ENCODE peak calls at places on chromosomes 6 and 20, in six cellular contexts. F, J, N, Z, R and P are unnamed samples.

GRCh38 chr6:90233994-90234393 is 62.6 kb downstream of the BACH2 start:
- DNase-seq in F (no peak), J (peak), N (peak), Z (peak), R (no peak), P (peak)

GRCh38 chr6:36755435-36756348 is 58.1 kb downstream of the RAB44 start:
- DNase-seq in F (no peak), J (peak), N (peak), Z (peak), R (no peak), P (peak)

GRCh38 chr6:81895511-81896185 is 143.2 kb upstream of the TENT5A start:
- DNase-seq in F (no peak), J (no peak), N (no peak), Z (no peak), R (peak), P (no peak)

GRCh38 chr20:34546751-34547181 is 11.8 kb upstream of the MAP1LC3A start:
- DNase-seq in F (peak), J (no peak), N (no peak), Z (no peak), R (no peak), P (no peak)

GRCh38 chr6:7107578-7108195 is at the start of gene RREB1:
- DNase-seq in F (peak), J (peak), N (peak), Z (peak), R (peak), P (peak)

GRCh38 chr6:30568245-30568644 is 3.0 kb upstream of the ABCF1 start:
- DNase-seq in F (peak), J (peak), N (peak), Z (no peak), R (no peak), P (peak)

GRCh38 chr6:147299035-147299434 is 94.8 kb downstream of the STXBP5 start:
- DNase-seq in F (no peak), J (no peak), N (no peak), Z (no peak), R (no peak), P (no peak)

GRCh38 chr20:13665709-13666108 is 27.0 kb upstream of the TASP1 start:
- DNase-seq in F (no peak), J (no peak), N (no peak), Z (no peak), R (no peak), P (no peak)

GRCh38 chr6:38649744-38650143 is 10.0 kb upstream of the BTBD9 start:
- DNase-seq in F (no peak), J (no peak), N (no peak), Z (no peak), R (no peak), P (no peak)

GRCh38 chr20:12012241-12013222 is 94.8 kb downstream of the BTBD3 start:
- DNase-seq in F (peak), J (peak), N (peak), Z (no peak), R (peak), P (peak)

GRCh38 chr6:7846971-7847818 is 63.4 kb downstream of the TXNDC5 start:
- DNase-seq in F (no peak), J (no peak), N (no peak), Z (no peak), R (peak), P (no peak)

GRCh38 chr6:124487778-124488431 is 474.3 kb upstream of the RNF217 start:
- DNase-seq in F (peak), J (no peak), N (no peak), Z (no peak), R (no peak), P (no peak)

GRCh38 chr20:17835240-17835940 is 133.2 kb downstream of the SNX5 start:
- DNase-seq in F (no peak), J (no peak), N (no peak), Z (no peak), R (peak), P (no peak)

GRCh38 chr6:54191460-54191859 is 80.2 kb downstream of the MLIP start:
- DNase-seq in F (no peak), J (no peak), N (no peak), Z (no peak), R (no peak), P (no peak)

GRCh38 chr6:116450769-116451740 is 10.1 kb upstream of the CALHM6 start:
- DNase-seq in F (no peak), J (no peak), N (peak), Z (no peak), R (no peak), P (peak)

GRCh38 chr20:62485062-62485700 is 9.4 kb upstream of the GATA5 start:
- DNase-seq in F (no peak), J (no peak), N (no peak), Z (no peak), R (peak), P (no peak)

GRCh38 chr6:87501809-87502572 is 29.2 kb downstream of the SLC35A1 start:
- DNase-seq in F (peak), J (no peak), N (no peak), Z (no peak), R (no peak), P (no peak)

GRCh38 chr6:3825851-3826581 is 23.2 kb upstream of the FAM50B start:
- DNase-seq in F (no peak), J (no peak), N (no peak), Z (no peak), R (peak), P (no peak)

GRCh38 chr20:50558483-50558925 is 48.3 kb downstream of the PTPN1 start:
- DNase-seq in F (no peak), J (no peak), N (no peak), Z (no peak), R (peak), P (no peak)

GRCh38 chr6:136012198-136012884 is 160.8 kb downstream of the PDE7B start:
- DNase-seq in F (no peak), J (no peak), N (no peak), Z (no peak), R (peak), P (no peak)

GRCh38 chr6:11637266-11637665 is 99.7 kb downstream of the TMEM170B start:
- DNase-seq in F (no peak), J (no peak), N (no peak), Z (no peak), R (no peak), P (no peak)

GRCh38 chr6:73739097-73739496 is 43.1 kb downstream of the CD109 start:
- DNase-seq in F (peak), J (no peak), N (no peak), Z (no peak), R (peak), P (no peak)

GRCh38 chr20:10649817-10650200 is 24.0 kb downstream of the JAG1 start:
- DNase-seq in F (no peak), J (no peak), N (no peak), Z (no peak), R (peak), P (no peak)

GRCh38 chr20:18224968-18225568 is 63.3 kb upstream of the ZNF133 start:
- DNase-seq in F (no peak), J (no peak), N (no peak), Z (no peak), R (peak), P (no peak)

GRCh38 chr6:161963181-161963580 is 689.3 kb upstream of the AGPAT4 start:
- DNase-seq in F (no peak), J (no peak), N (no peak), Z (no peak), R (no peak), P (no peak)

GRCh38 chr6:133752129-133752528 is 136.8 kb upstream of the TCF21 start:
- DNase-seq in F (no peak), J (no peak), N (no peak), Z (no peak), R (no peak), P (no peak)

GRCh38 chr20:51860015-51860882 is 57.9 kb upstream of the SALL4 start:
- DNase-seq in F (no peak), J (no peak), N (no peak), Z (no peak), R (peak), P (no peak)

GRCh38 chr6:139380611-139381010 is 6.2 kb upstream of the CITED2 start:
- DNase-seq in F (no peak), J (no peak), N (no peak), Z (no peak), R (no peak), P (no peak)

GRCh38 chr6:73497915-73498314 is 22.9 kb downstream of the EEF1A1 start:
- DNase-seq in F (no peak), J (no peak), N (no peak), Z (no peak), R (no peak), P (no peak)

GRCh38 chr20:11522359-11522758 is 395.3 kb upstream of the BTBD3 start:
- DNase-seq in F (no peak), J (no peak), N (no peak), Z (no peak), R (no peak), P (no peak)

GRCh38 chr6:67914419-67914818 is 720.7 kb upstream of the ADGRB3 start:
- DNase-seq in F (no peak), J (no peak), N (no peak), Z (no peak), R (no peak), P (no peak)

GRCh38 chr6:24537771-24538385 is 43.1 kb downstream of the ALDH5A1 start:
- DNase-seq in F (no peak), J (no peak), N (no peak), Z (no peak), R (no peak), P (no peak)

GRCh38 chr6:192313-192664 is 100.0 kb upstream of the DUSP22 start:
- DNase-seq in F (no peak), J (no peak), N (no peak), Z (no peak), R (no peak), P (no peak)

GRCh38 chr6:101083533-101084172 is 202.5 kb upstream of the ASCC3 start:
- DNase-seq in F (peak), J (no peak), N (no peak), Z (no peak), R (peak), P (no peak)

GRCh38 chr6:53734473-53735299 is 60.1 kb upstream of the LRRC1 start:
- DNase-seq in F (peak), J (peak), N (peak), Z (no peak), R (peak), P (peak)

GRCh38 chr20:57429579-57430202 is 38.5 kb downstream of the RBM38 start:
- DNase-seq in F (no peak), J (no peak), N (no peak), Z (no peak), R (peak), P (peak)

GRCh38 chr6:28875348-28875747 is 48.4 kb downstream of the TRIM27 start:
- DNase-seq in F (no peak), J (no peak), N (no peak), Z (no peak), R (no peak), P (no peak)

GRCh38 chr20:51562334-51563140 is 20.0 kb upstream of the NFATC2 start:
- DNase-seq in F (peak), J (no peak), N (peak), Z (peak), R (peak), P (peak)

GRCh38 chr6:29676981-29677601 is 3.9 kb downstream of the ZFP57 start:
- DNase-seq in F (peak), J (no peak), N (no peak), Z (no peak), R (no peak), P (no peak)

GRCh38 chr20:51220293-51220706 is 197.4 kb upstream of the KCNG1 start:
- DNase-seq in F (no peak), J (peak), N (peak), Z (peak), R (peak), P (peak)